ENCODE peak calls at places on chromosome 11, in four cellular contexts. H is activated CD4-positive, alpha-beta T cell treated with anti-CD3 and anti-CD28 coated beads, Interleukin-2, amount 10 ng/mL, durations not matched to agents 7 days and 5 days; T is ELR; B is stomach. S is an unnamed sample.

GRCh38 chr11:86978756-86979608 is 23.8 kb upstream of the FZD4 start:
- DNase-seq in H (peak; percentile 35), T (peak; percentile 57), B (no peak), S (peak; percentile 57)

GRCh38 chr11:44416776-44417175 is 106.8 kb upstream of the ALX4 start:
- DNase-seq in H (no peak), T (no peak), B (no peak), S (no peak)

GRCh38 chr11:131955901-131956300 is 585.5 kb downstream of the NTM start:
- DNase-seq in H (no peak), T (no peak), B (no peak), S (no peak)

GRCh38 chr11:8082391-8083087 is 1.5 kb downstream of the TUB start:
- DNase-seq in H (no peak), T (no peak), B (no peak), S (no peak)

GRCh38 chr11:9090488-9091043 is 833 bp downstream of the SCUBE2 start:
- DNase-seq in H (no peak), T (no peak), B (no peak), S (no peak)

GRCh38 chr11:19283998-19284397 is 43.3 kb upstream of the E2F8 start:
- DNase-seq in H (no peak), T (no peak), B (no peak), S (no peak)

GRCh38 chr11:45906965-45907591 is at the start of gene FREY1:
- DNase-seq in H (no peak), T (peak; percentile 25), B (no peak), S (peak; percentile 40)

GRCh38 chr11:118002541-118003019 is 16.4 kb downstream of the IL10RA start:
- DNase-seq in H (peak; percentile 50), T (no peak), B (no peak), S (peak; percentile 9)

GRCh38 chr11:112745958-112746357 is 215.3 kb upstream of the NCAM1 start:
- DNase-seq in H (no peak), T (no peak), B (no peak), S (no peak)

GRCh38 chr11:12938590-12939247 is 70.4 kb upstream of the RASSF10 start:
- DNase-seq in H (no peak), T (no peak), B (no peak), S (no peak)

GRCh38 chr11:2084721-2085120 is 54.5 kb downstream of the IGF2 start:
- DNase-seq in H (peak; percentile 3), T (no peak), B (peak; percentile 8), S (no peak)